ENCODE peak calls at places on chromosomes 2 and 18, in eight cellular contexts. X, U, W, N, V, T, J and Y are unnamed samples.

GRCh38 chr2:20071397-20072383 is 20.3 kb upstream of the LAPTM4A start:
- DNase-seq in T (no peak), J (peak; percentile 58), U (peak; percentile 53), N (no peak), X (no peak), W (peak; percentile 86), V (peak; percentile 98), Y (no peak)

GRCh38 chr18:75141734-75142133 is 67.2 kb downstream of the PTGR3 start:
- DNase-seq in J (no peak), X (no peak), V (no peak), N (no peak), T (no peak), U (no peak), W (no peak), Y (no peak)

GRCh38 chr2:240568678-240569522 is 616 bp downstream of the RNPEPL1 start:
- DNase-seq in J (peak; percentile 67), W (no peak), V (peak; percentile 64), T (no peak), N (peak; percentile 54), X (no peak), U (peak; percentile 72), Y (peak; percentile 72)

GRCh38 chr2:102773149-102773706 is 11.4 kb downstream of the TMEM182 start:
- DNase-seq in U (no peak), J (no peak), W (no peak), V (no peak), X (no peak), T (no peak), N (no peak), Y (no peak)

GRCh38 chr2:129923265-129924141 is 56.0 kb upstream of the RAB6C start:
- DNase-seq in J (peak; percentile 46), N (peak; percentile 28), X (peak; percentile 3), T (peak; percentile 75), W (peak; percentile 10), V (peak; percentile 37), U (peak; percentile 49), Y (peak; percentile 33)

GRCh38 chr18:39751926-39752325 is 2186.3 kb upstream of the CELF4 start:
- DNase-seq in N (no peak), X (no peak), T (no peak), W (no peak), U (no peak), V (no peak), J (no peak), Y (no peak)

GRCh38 chr2:170973492-170974303 is 44.6 kb downstream of the GORASP2 start:
- DNase-seq in V (peak; percentile 66), W (peak; percentile 68), N (peak; percentile 67), T (peak; percentile 91), U (peak; percentile 89), X (peak; percentile 96), J (peak; percentile 89), Y (peak; percentile 85)

GRCh38 chr2:71461304-71461671 is 7.9 kb downstream of the DYSF start:
- DNase-seq in W (no peak), X (no peak), V (no peak), J (no peak), N (no peak), U (no peak), T (no peak), Y (no peak)

GRCh38 chr2:5740073-5740472 is 47.9 kb downstream of the SOX11 start:
- DNase-seq in V (no peak), U (no peak), J (no peak), T (no peak), N (no peak), X (no peak), W (no peak), Y (no peak)

GRCh38 chr2:232133078-232133477 is 171.6 kb downstream of the DIS3L2 start:
- DNase-seq in N (no peak), J (no peak), U (no peak), W (no peak), V (no peak), X (no peak), T (no peak), Y (no peak)

GRCh38 chr2:45591073-45591472 is 20.0 kb downstream of the SRBD1 start:
- DNase-seq in J (no peak), W (no peak), N (no peak), U (no peak), T (no peak), V (peak; percentile 6), X (no peak), Y (no peak)

GRCh38 chr2:109348190-109348589 is 219.2 kb downstream of the SH3RF3 start:
- DNase-seq in J (no peak), N (no peak), V (no peak), U (no peak), W (no peak), X (no peak), T (no peak), Y (no peak)

GRCh38 chr2:38981061-38981669 is 91.5 kb downstream of the ARHGEF33 start:
- DNase-seq in V (no peak), J (no peak), N (no peak), X (no peak), T (no peak), U (no peak), W (no peak), Y (no peak)

GRCh38 chr2:197445746-197446145 is 7.6 kb upstream of the COQ10B start:
- DNase-seq in U (no peak), J (no peak), V (no peak), T (no peak), W (no peak), X (no peak), N (no peak), Y (no peak)

GRCh38 chr18:31648966-31649429 is 35.4 kb downstream of the B4GALT6 start:
- DNase-seq in N (no peak), J (peak; percentile 73), V (peak; percentile 15), X (no peak), T (peak; percentile 19), W (no peak), U (peak; percentile 69), Y (no peak)

GRCh38 chr2:159108178-159108893 is 139.9 kb downstream of the TANC1 start:
- DNase-seq in V (no peak), T (no peak), X (no peak), J (no peak), W (no peak), U (no peak), N (no peak), Y (no peak)

GRCh38 chr2:65326276-65326675 is 98.6 kb downstream of the ACTR2 start:
- DNase-seq in U (peak; percentile 43), W (no peak), X (no peak), J (no peak), N (no peak), V (no peak), T (no peak), Y (no peak)

GRCh38 chr2:222307138-222307756 is 8.4 kb upstream of the PAX3 start:
- DNase-seq in T (peak; percentile 27), V (no peak), J (no peak), U (no peak), N (no peak), W (no peak), X (no peak), Y (no peak)

GRCh38 chr18:21831413-21831831 is 90.8 kb downstream of the MIB1 start:
- DNase-seq in J (no peak), X (no peak), N (no peak), W (no peak), T (no peak), V (peak; percentile 34), U (no peak), Y (peak; percentile 27)

GRCh38 chr2:119117891-119118882 is 40.4 kb downstream of the C1QL2 start:
- DNase-seq in T (no peak), U (no peak), W (no peak), J (no peak), X (no peak), V (no peak), N (no peak), Y (no peak)

GRCh38 chr2:66553370-66553769 is 118.4 kb downstream of the MEIS1 start:
- DNase-seq in U (peak; percentile 89), W (no peak), N (no peak), T (no peak), X (no peak), J (peak; percentile 74), V (no peak), Y (no peak)

GRCh38 chr2:74538881-74539339 is 9.2 kb downstream of the HTRA2 start:
- DNase-seq in N (no peak), J (no peak), T (no peak), V (no peak), W (no peak), X (no peak), U (no peak), Y (no peak)

GRCh38 chr2:1550658-1551316 is 137.5 kb downstream of the TPO start:
- DNase-seq in V (peak; percentile 22), W (no peak), T (peak; percentile 31), N (peak; percentile 13), X (peak; percentile 80), U (peak; percentile 19), J (peak; percentile 63), Y (peak; percentile 36)

GRCh38 chr18:28115149-28115550 is 61.8 kb downstream of the CDH2 start:
- DNase-seq in N (no peak), X (no peak), T (peak; percentile 1), J (no peak), V (peak; percentile 96), U (no peak), W (peak; percentile 66), Y (no peak)

GRCh38 chr2:30394096-30394495 is 53.0 kb upstream of the LCLAT1 start:
- DNase-seq in V (no peak), W (no peak), N (no peak), T (no peak), J (no peak), X (no peak), U (peak; percentile 59), Y (no peak)

GRCh38 chr2:211649331-211649730 is 889.3 kb downstream of the ERBB4 start:
- DNase-seq in X (no peak), T (no peak), J (no peak), U (peak; percentile 2), W (no peak), N (no peak), V (no peak), Y (no peak)

GRCh38 chr18:8835556-8835955 is 130.2 kb downstream of the MTCL1 start:
- DNase-seq in T (no peak), V (peak; percentile 41), N (no peak), X (no peak), W (no peak), U (peak; percentile 39), J (no peak), Y (no peak)

GRCh38 chr2:47237375-47238357 is 82.6 kb upstream of the STPG4 start:
- DNase-seq in J (peak; percentile 35), V (peak; percentile 47), N (no peak), X (no peak), U (no peak), T (no peak), W (no peak), Y (no peak)